ENCODE peak calls at places on chromosomes 2 and 18, in four cellular contexts. One of them, this sample, is unnamed.

GRCh38 chr2:20992201-20992711 is 51.6 kb downstream of the APOB start:
- DNase-seq in Peyer's patch: no peak
- DNase-seq in effector memory CD4-positive, alpha-beta T cell: no peak
- DNase-seq in skeletal muscle cell: no peak
- DNase-seq in this sample: peak

GRCh38 chr2:106555053-106555452 is 67.9 kb downstream of the CD8B2 start:
- DNase-seq in Peyer's patch: no peak
- DNase-seq in effector memory CD4-positive, alpha-beta T cell: no peak
- DNase-seq in skeletal muscle cell: no peak
- DNase-seq in this sample: no peak

GRCh38 chr2:20465716-20466391 is 19.0 kb downstream of the RHOB start:
- DNase-seq in Peyer's patch: peak
- DNase-seq in effector memory CD4-positive, alpha-beta T cell: no peak
- DNase-seq in skeletal muscle cell: no peak
- DNase-seq in this sample: no peak

GRCh38 chr2:234355798-234356365 is 141.0 kb downstream of the ARL4C start:
- DNase-seq in Peyer's patch: no peak
- DNase-seq in effector memory CD4-positive, alpha-beta T cell: no peak
- DNase-seq in skeletal muscle cell: no peak
- DNase-seq in this sample: no peak

GRCh38 chr18:74896390-74896991 is 298.8 kb downstream of the ZNF407 start:
- DNase-seq in Peyer's patch: peak
- DNase-seq in effector memory CD4-positive, alpha-beta T cell: peak
- DNase-seq in skeletal muscle cell: no peak
- DNase-seq in this sample: no peak

GRCh38 chr2:104793971-104794370 is 59.9 kb upstream of the POU3F3 start:
- DNase-seq in Peyer's patch: no peak
- DNase-seq in effector memory CD4-positive, alpha-beta T cell: no peak
- DNase-seq in skeletal muscle cell: peak
- DNase-seq in this sample: peak

GRCh38 chr2:108309903-108310302 is 21.2 kb downstream of the SULT1C2 start:
- DNase-seq in Peyer's patch: no peak
- DNase-seq in effector memory CD4-positive, alpha-beta T cell: no peak
- DNase-seq in skeletal muscle cell: no peak
- DNase-seq in this sample: no peak

GRCh38 chr2:62722679-62723078 is 17.2 kb downstream of the EHBP1 start:
- DNase-seq in Peyer's patch: no peak
- DNase-seq in effector memory CD4-positive, alpha-beta T cell: no peak
- DNase-seq in skeletal muscle cell: no peak
- DNase-seq in this sample: no peak

GRCh38 chr2:200352631-200353030 is 46.1 kb downstream of the SPATS2L start:
- DNase-seq in Peyer's patch: no peak
- DNase-seq in effector memory CD4-positive, alpha-beta T cell: no peak
- DNase-seq in skeletal muscle cell: peak
- DNase-seq in this sample: peak

GRCh38 chr2:98899041-98899702 is 36.9 kb downstream of the CRACDL start:
- DNase-seq in Peyer's patch: peak
- DNase-seq in effector memory CD4-positive, alpha-beta T cell: no peak
- DNase-seq in skeletal muscle cell: no peak
- DNase-seq in this sample: no peak

GRCh38 chr2:42513252-42513918 is 19.6 kb upstream of the KCNG3 start:
- DNase-seq in Peyer's patch: peak
- DNase-seq in effector memory CD4-positive, alpha-beta T cell: no peak
- DNase-seq in skeletal muscle cell: no peak
- DNase-seq in this sample: peak

GRCh38 chr2:150856596-150857281 is 369.3 kb upstream of the RND3 start:
- DNase-seq in Peyer's patch: no peak
- DNase-seq in effector memory CD4-positive, alpha-beta T cell: no peak
- DNase-seq in skeletal muscle cell: no peak
- DNase-seq in this sample: no peak

GRCh38 chr2:6993230-6993640 is 76.0 kb downstream of the RNF144A start:
- DNase-seq in Peyer's patch: no peak
- DNase-seq in effector memory CD4-positive, alpha-beta T cell: no peak
- DNase-seq in skeletal muscle cell: no peak
- DNase-seq in this sample: no peak

GRCh38 chr2:147763861-147764260 is 81.0 kb upstream of the ACVR2A start:
- DNase-seq in Peyer's patch: no peak
- DNase-seq in effector memory CD4-positive, alpha-beta T cell: no peak
- DNase-seq in skeletal muscle cell: no peak
- DNase-seq in this sample: no peak

GRCh38 chr18:57009836-57010235 is 137.1 kb upstream of the BOD1L2 start:
- DNase-seq in Peyer's patch: no peak
- DNase-seq in effector memory CD4-positive, alpha-beta T cell: no peak
- DNase-seq in skeletal muscle cell: no peak
- DNase-seq in this sample: no peak

GRCh38 chr18:46226461-46226860 is 122.3 kb downstream of the HAUS1 start:
- DNase-seq in Peyer's patch: no peak
- DNase-seq in effector memory CD4-positive, alpha-beta T cell: no peak
- DNase-seq in skeletal muscle cell: peak
- DNase-seq in this sample: peak

GRCh38 chr2:152706477-152707020 is 10.7 kb downstream of the PRPF40A start:
- DNase-seq in Peyer's patch: no peak
- DNase-seq in effector memory CD4-positive, alpha-beta T cell: no peak
- DNase-seq in skeletal muscle cell: no peak
- DNase-seq in this sample: no peak

GRCh38 chr2:16111838-16112210 is 171.5 kb downstream of the MYCN start:
- DNase-seq in Peyer's patch: no peak
- DNase-seq in effector memory CD4-positive, alpha-beta T cell: no peak
- DNase-seq in skeletal muscle cell: no peak
- DNase-seq in this sample: no peak

GRCh38 chr2:101750688-101751087 is 53.2 kb downstream of the MAP4K4 start:
- DNase-seq in Peyer's patch: no peak
- DNase-seq in effector memory CD4-positive, alpha-beta T cell: no peak
- DNase-seq in skeletal muscle cell: no peak
- DNase-seq in this sample: no peak

DNA sequence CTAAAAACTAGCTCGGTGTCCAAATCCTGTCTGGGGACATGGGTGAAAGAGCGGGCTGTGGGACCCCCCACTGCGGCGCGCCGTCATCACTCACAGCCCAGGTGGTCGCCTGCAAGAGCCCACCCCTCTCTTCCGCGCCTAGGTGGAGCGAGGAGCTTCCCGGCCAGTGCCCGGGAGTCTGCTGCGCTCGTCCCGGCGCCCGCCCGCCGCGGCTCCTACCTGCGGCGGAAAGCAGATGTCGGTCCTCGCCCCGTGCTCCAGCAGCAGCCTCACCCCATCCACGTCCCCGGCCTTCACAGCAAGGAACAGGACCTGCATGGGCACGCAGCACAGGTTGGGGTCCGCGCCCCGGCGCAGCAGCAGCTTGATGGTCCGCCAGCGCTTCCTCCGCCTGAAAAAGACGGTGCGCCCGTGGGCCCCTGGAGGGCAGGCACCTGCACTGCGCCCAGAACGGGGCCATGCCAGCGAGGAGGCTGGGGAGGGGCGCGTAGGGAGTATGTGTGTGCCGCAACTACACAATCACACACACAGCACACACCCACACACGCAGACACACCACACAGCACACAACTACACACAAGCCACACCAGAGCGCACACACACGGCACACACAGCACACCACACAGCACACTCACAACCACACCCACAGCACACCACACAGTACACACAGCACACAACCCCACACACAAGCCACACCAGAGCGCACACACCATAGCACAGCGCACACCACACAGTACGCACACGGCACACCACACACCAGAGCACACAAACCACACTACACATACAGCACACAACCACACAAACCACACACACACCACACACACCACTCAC is 37.4 kb downstream of the ANKMY1 start:
- DNase-seq in Peyer's patch: no peak
- DNase-seq in effector memory CD4-positive, alpha-beta T cell: no peak
- DNase-seq in skeletal muscle cell: no peak
- DNase-seq in this sample: peak
- H3K4me3 ChIP-seq in Peyer's patch: no peak
- H3K4me3 ChIP-seq in effector memory CD4-positive, alpha-beta T cell: no peak
- H3K4me3 ChIP-seq in skeletal muscle cell: peak
- H3K4me3 ChIP-seq in this sample: peak

GRCh38 chr2:241269707-241270520 is 45.6 kb downstream of the HDLBP start:
- DNase-seq in Peyer's patch: no peak
- DNase-seq in effector memory CD4-positive, alpha-beta T cell: no peak
- DNase-seq in skeletal muscle cell: no peak
- DNase-seq in this sample: no peak
- H3K4me3 ChIP-seq in Peyer's patch: no peak
- H3K4me3 ChIP-seq in effector memory CD4-positive, alpha-beta T cell: no peak
- H3K4me3 ChIP-seq in skeletal muscle cell: peak
- H3K4me3 ChIP-seq in this sample: peak

GRCh38 chr2:85438291-85439110 is 20.0 kb downstream of the SH2D6 start:
- DNase-seq in Peyer's patch: no peak
- DNase-seq in effector memory CD4-positive, alpha-beta T cell: no peak
- DNase-seq in skeletal muscle cell: no peak
- DNase-seq in this sample: no peak

GRCh38 chr2:85435220-85435958 is 16.9 kb downstream of the SH2D6 start:
- DNase-seq in Peyer's patch: no peak
- DNase-seq in effector memory CD4-positive, alpha-beta T cell: no peak
- DNase-seq in skeletal muscle cell: no peak
- DNase-seq in this sample: no peak

GRCh38 chr2:85437488-85438290 is 19.2 kb downstream of the SH2D6 start:
- DNase-seq in Peyer's patch: peak
- DNase-seq in effector memory CD4-positive, alpha-beta T cell: peak
- DNase-seq in skeletal muscle cell: no peak
- DNase-seq in this sample: peak

GRCh38 chr2:85435986-85436835 is 17.7 kb downstream of the SH2D6 start:
- DNase-seq in Peyer's patch: no peak
- DNase-seq in effector memory CD4-positive, alpha-beta T cell: no peak
- DNase-seq in skeletal muscle cell: no peak
- DNase-seq in this sample: no peak

GRCh38 chr2:85436836-85437487 is 18.4 kb downstream of the SH2D6 start:
- DNase-seq in Peyer's patch: no peak
- DNase-seq in effector memory CD4-positive, alpha-beta T cell: no peak
- DNase-seq in skeletal muscle cell: no peak
- DNase-seq in this sample: peak
- H3K4me3 ChIP-seq in Peyer's patch: no peak
- H3K4me3 ChIP-seq in effector memory CD4-positive, alpha-beta T cell: peak
- H3K4me3 ChIP-seq in skeletal muscle cell: no peak
- H3K4me3 ChIP-seq in this sample: no peak

DNA sequence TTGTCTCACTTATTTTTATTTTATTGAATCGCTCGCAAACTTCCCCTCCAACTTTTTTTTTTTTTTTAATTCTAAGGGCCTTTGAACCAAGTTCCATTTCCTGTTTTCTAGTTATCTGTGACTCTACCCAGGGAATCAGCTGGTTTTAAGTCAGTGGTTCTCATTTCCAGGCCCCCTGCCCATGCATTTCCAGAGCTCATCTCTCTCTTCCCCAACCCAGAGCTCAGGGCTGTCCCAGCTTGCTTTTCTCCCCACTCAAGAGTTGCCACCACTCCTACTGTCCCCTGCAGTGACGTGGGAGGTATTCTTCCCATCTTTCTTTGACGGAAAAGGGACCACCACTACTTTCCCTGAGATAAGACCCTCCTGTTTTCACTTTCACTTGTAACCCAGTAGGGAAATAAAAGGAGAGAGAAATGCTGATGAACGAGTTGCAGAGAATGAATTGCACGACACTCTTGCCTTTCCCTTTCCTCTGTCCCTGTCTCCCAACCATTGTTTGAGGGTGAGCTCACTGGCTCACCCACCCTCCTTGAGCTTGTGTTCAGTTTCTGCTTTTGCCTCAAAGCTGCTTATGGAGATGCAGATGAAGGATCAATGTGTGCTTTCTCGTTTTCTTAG is 42.1 kb downstream of the TET3 start:
- DNase-seq in Peyer's patch: no peak
- DNase-seq in effector memory CD4-positive, alpha-beta T cell: no peak
- DNase-seq in skeletal muscle cell: no peak
- DNase-seq in this sample: no peak
- H3K4me3 ChIP-seq in Peyer's patch: no peak
- H3K4me3 ChIP-seq in effector memory CD4-positive, alpha-beta T cell: no peak
- H3K4me3 ChIP-seq in skeletal muscle cell: no peak
- H3K4me3 ChIP-seq in this sample: no peak

GRCh38 chr2:113236367-113237159 is 42.2 kb downstream of the PAX8 start:
- DNase-seq in Peyer's patch: no peak
- DNase-seq in effector memory CD4-positive, alpha-beta T cell: no peak
- DNase-seq in skeletal muscle cell: no peak
- DNase-seq in this sample: no peak
- H3K4me3 ChIP-seq in Peyer's patch: peak
- H3K4me3 ChIP-seq in effector memory CD4-positive, alpha-beta T cell: no peak
- H3K4me3 ChIP-seq in skeletal muscle cell: peak
- H3K4me3 ChIP-seq in this sample: peak

This sample was measured in foreskin fibroblast.